ENCODE peak calls at places on chromosomes 7 and 10, in eight cellular contexts. One of them, this sample, is unnamed.

GRCh38 chr7:285731-286130 is 4.2 kb upstream of the FOXL3 start:
- DNase-seq in RWPE1: no peak
- DNase-seq in A549: no peak
- DNase-seq in heart right ventricle: no peak
- DNase-seq in activated CD8-positive, alpha-beta T cell treated with anti-CD3 and anti-CD28 coated beads for 36 hours: no peak
- DNase-seq in esophagus muscularis mucosa: no peak
- DNase-seq in glutamatergic neuron: no peak
- DNase-seq in foreskin fibroblast: no peak
- DNase-seq in this sample: no peak

GRCh38 chr10:103429647-103430046 is 22.5 kb downstream of the CALHM2 start:
- DNase-seq in activated CD8-positive, alpha-beta T cell treated with anti-CD3 and anti-CD28 coated beads for 36 hours: peak
- DNase-seq in esophagus muscularis mucosa: no peak
- DNase-seq in glutamatergic neuron: no peak
- DNase-seq in foreskin fibroblast: no peak
- DNase-seq in RWPE1: no peak
- DNase-seq in heart right ventricle: no peak
- DNase-seq in A549: no peak
- DNase-seq in this sample: no peak

GRCh38 chr10:108852211-108852610 is 1071.1 kb downstream of the XPNPEP1 start:
- DNase-seq in foreskin fibroblast: no peak
- DNase-seq in esophagus muscularis mucosa: no peak
- DNase-seq in heart right ventricle: no peak
- DNase-seq in RWPE1: no peak
- DNase-seq in activated CD8-positive, alpha-beta T cell treated with anti-CD3 and anti-CD28 coated beads for 36 hours: no peak
- DNase-seq in A549: no peak
- DNase-seq in glutamatergic neuron: no peak
- DNase-seq in this sample: no peak

GRCh38 chr7:42926204-42926603 is 5.8 kb downstream of the PSMA2 start:
- DNase-seq in RWPE1: no peak
- DNase-seq in activated CD8-positive, alpha-beta T cell treated with anti-CD3 and anti-CD28 coated beads for 36 hours: no peak
- DNase-seq in glutamatergic neuron: no peak
- DNase-seq in A549: no peak
- DNase-seq in heart right ventricle: no peak
- DNase-seq in esophagus muscularis mucosa: no peak
- DNase-seq in foreskin fibroblast: no peak
- DNase-seq in this sample: no peak

GRCh38 chr7:26306770-26307169 is 15.1 kb downstream of the SNX10 start:
- DNase-seq in heart right ventricle: no peak
- DNase-seq in glutamatergic neuron: no peak
- DNase-seq in RWPE1: no peak
- DNase-seq in foreskin fibroblast: no peak
- DNase-seq in activated CD8-positive, alpha-beta T cell treated with anti-CD3 and anti-CD28 coated beads for 36 hours: no peak
- DNase-seq in esophagus muscularis mucosa: no peak
- DNase-seq in A549: no peak
- DNase-seq in this sample: no peak

GRCh38 chr10:78184851-78185692 is 151.4 kb downstream of the RPS24 start:
- DNase-seq in heart right ventricle: no peak
- DNase-seq in A549: no peak
- DNase-seq in glutamatergic neuron: no peak
- DNase-seq in foreskin fibroblast: no peak
- DNase-seq in activated CD8-positive, alpha-beta T cell treated with anti-CD3 and anti-CD28 coated beads for 36 hours: no peak
- DNase-seq in esophagus muscularis mucosa: no peak
- DNase-seq in RWPE1: no peak
- DNase-seq in this sample: no peak

GRCh38 chr7:30564243-30564892 is 30.3 kb upstream of the GARS1 start:
- DNase-seq in RWPE1: peak
- DNase-seq in A549: peak
- DNase-seq in esophagus muscularis mucosa: no peak
- DNase-seq in heart right ventricle: peak
- DNase-seq in glutamatergic neuron: peak
- DNase-seq in activated CD8-positive, alpha-beta T cell treated with anti-CD3 and anti-CD28 coated beads for 36 hours: peak
- DNase-seq in foreskin fibroblast: peak
- DNase-seq in this sample: peak

GRCh38 chr7:111086532-111086931 is 4.4 kb upstream of the LRRN3 start:
- DNase-seq in foreskin fibroblast: no peak
- DNase-seq in activated CD8-positive, alpha-beta T cell treated with anti-CD3 and anti-CD28 coated beads for 36 hours: peak
- DNase-seq in RWPE1: no peak
- DNase-seq in esophagus muscularis mucosa: no peak
- DNase-seq in glutamatergic neuron: no peak
- DNase-seq in heart right ventricle: no peak
- DNase-seq in A549: no peak
- DNase-seq in this sample: no peak

GRCh38 chr7:18495412-18496335 is at the start of gene HDAC9:
- DNase-seq in A549: no peak
- DNase-seq in glutamatergic neuron: peak
- DNase-seq in foreskin fibroblast: peak
- DNase-seq in activated CD8-positive, alpha-beta T cell treated with anti-CD3 and anti-CD28 coated beads for 36 hours: peak
- DNase-seq in esophagus muscularis mucosa: no peak
- DNase-seq in RWPE1: no peak
- DNase-seq in heart right ventricle: peak
- DNase-seq in this sample: no peak

GRCh38 chr7:47938574-47939165 is 9.6 kb downstream of the PKD1L1 start:
- DNase-seq in esophagus muscularis mucosa: no peak
- DNase-seq in RWPE1: no peak
- DNase-seq in A549: peak
- DNase-seq in foreskin fibroblast: no peak
- DNase-seq in glutamatergic neuron: no peak
- DNase-seq in heart right ventricle: no peak
- DNase-seq in activated CD8-positive, alpha-beta T cell treated with anti-CD3 and anti-CD28 coated beads for 36 hours: no peak
- DNase-seq in this sample: peak
- TF ChIP-seq CTCF in esophagus muscularis mucosa: no peak
- TF ChIP-seq CTCF in RWPE1: no peak
- TF ChIP-seq CTCF in A549: peak
- TF ChIP-seq CTCF in foreskin fibroblast: peak
- TF ChIP-seq CTCF in glutamatergic neuron: no peak
- TF ChIP-seq CTCF in heart right ventricle: no peak
- TF ChIP-seq CTCF in activated CD8-positive, alpha-beta T cell treated with anti-CD3 and anti-CD28 coated beads for 36 hours: no peak
- TF ChIP-seq CTCF in this sample: no peak

DNA sequence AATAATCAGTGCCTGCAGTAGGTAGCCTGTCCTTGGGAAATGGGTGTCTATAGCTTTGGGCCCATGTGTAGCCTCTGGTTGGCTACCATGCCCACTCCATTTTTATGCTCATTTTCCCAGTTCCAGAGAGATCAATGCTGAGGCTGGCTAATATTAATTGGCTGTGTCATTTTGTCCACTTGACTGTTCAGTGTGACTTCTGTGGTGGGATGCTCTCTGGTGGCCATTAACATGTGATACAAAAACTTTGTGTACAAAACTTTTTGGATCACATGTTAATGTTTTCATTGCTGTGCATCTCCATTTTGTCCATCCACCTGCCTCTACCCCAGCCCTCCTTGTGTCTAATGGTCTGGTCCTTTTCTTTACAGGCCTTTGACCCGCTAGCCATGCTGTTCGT is 22.7 kb downstream of the VIM start:
- DNase-seq in esophagus muscularis mucosa: no peak
- DNase-seq in activated CD8-positive, alpha-beta T cell treated with anti-CD3 and anti-CD28 coated beads for 36 hours: no peak
- DNase-seq in foreskin fibroblast: no peak
- DNase-seq in A549: no peak
- DNase-seq in RWPE1: no peak
- DNase-seq in heart right ventricle: no peak
- DNase-seq in glutamatergic neuron: no peak
- DNase-seq in this sample: no peak
- TF ChIP-seq CTCF in esophagus muscularis mucosa: peak
- TF ChIP-seq CTCF in activated CD8-positive, alpha-beta T cell treated with anti-CD3 and anti-CD28 coated beads for 36 hours: no peak
- TF ChIP-seq CTCF in foreskin fibroblast: no peak
- TF ChIP-seq CTCF in A549: peak
- TF ChIP-seq CTCF in RWPE1: no peak
- TF ChIP-seq CTCF in heart right ventricle: peak
- TF ChIP-seq CTCF in glutamatergic neuron: no peak
- TF ChIP-seq CTCF in this sample: peak

DNA sequence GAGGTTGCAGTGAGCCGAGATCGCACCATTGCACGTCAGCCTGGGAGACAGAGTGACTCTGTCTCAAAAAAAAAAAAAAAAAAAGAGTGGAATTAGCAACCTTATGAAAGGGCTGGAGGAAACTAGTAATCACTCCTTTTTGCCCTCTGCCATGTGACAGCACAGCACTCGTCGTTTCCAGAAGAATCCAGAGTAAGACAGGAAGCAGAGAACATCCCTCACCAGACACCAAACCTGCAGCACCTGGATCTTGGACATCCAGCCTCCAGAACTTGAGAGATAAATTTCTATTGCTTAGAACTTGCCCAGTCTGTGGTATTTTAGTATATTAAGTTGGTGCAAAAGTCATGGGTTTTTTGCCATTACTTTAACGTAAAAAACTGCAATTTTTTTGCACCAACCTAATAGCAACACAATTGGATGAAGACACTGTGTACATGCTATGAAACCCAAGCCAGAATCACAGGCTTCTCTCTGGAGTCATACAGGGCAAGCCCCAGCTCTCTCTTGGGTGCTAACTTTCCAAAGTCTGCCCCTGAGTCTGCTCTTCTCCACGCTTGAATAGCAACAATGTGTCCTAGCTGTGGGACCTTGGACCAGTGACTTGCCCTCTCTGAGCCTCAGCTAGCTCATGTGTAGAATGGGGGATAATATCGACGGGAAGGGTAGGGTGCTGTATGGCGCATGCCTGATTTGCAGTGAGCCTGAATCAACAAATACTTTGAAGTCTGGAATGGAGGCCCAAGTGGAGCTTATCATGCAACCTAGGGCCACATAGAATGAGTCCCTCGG is 55.1 kb downstream of the CHST3 start:
- DNase-seq in esophagus muscularis mucosa: no peak
- DNase-seq in A549: no peak
- DNase-seq in foreskin fibroblast: no peak
- DNase-seq in activated CD8-positive, alpha-beta T cell treated with anti-CD3 and anti-CD28 coated beads for 36 hours: no peak
- DNase-seq in heart right ventricle: no peak
- DNase-seq in RWPE1: no peak
- DNase-seq in glutamatergic neuron: no peak
- DNase-seq in this sample: no peak
- TF ChIP-seq CTCF in esophagus muscularis mucosa: no peak
- TF ChIP-seq CTCF in A549: no peak
- TF ChIP-seq CTCF in foreskin fibroblast: no peak
- TF ChIP-seq CTCF in activated CD8-positive, alpha-beta T cell treated with anti-CD3 and anti-CD28 coated beads for 36 hours: no peak
- TF ChIP-seq CTCF in heart right ventricle: no peak
- TF ChIP-seq CTCF in RWPE1: no peak
- TF ChIP-seq CTCF in glutamatergic neuron: no peak
- TF ChIP-seq CTCF in this sample: no peak

GRCh38 chr10:92848441-92849233 is at the start of gene EXOC6:
- DNase-seq in RWPE1: peak
- DNase-seq in glutamatergic neuron: peak
- DNase-seq in heart right ventricle: peak
- DNase-seq in activated CD8-positive, alpha-beta T cell treated with anti-CD3 and anti-CD28 coated beads for 36 hours: peak
- DNase-seq in foreskin fibroblast: peak
- DNase-seq in A549: peak
- DNase-seq in esophagus muscularis mucosa: no peak
- DNase-seq in this sample: peak
- TF ChIP-seq CTCF in RWPE1: peak
- TF ChIP-seq CTCF in glutamatergic neuron: no peak
- TF ChIP-seq CTCF in heart right ventricle: peak
- TF ChIP-seq CTCF in activated CD8-positive, alpha-beta T cell treated with anti-CD3 and anti-CD28 coated beads for 36 hours: no peak
- TF ChIP-seq CTCF in foreskin fibroblast: no peak
- TF ChIP-seq CTCF in A549: peak
- TF ChIP-seq CTCF in esophagus muscularis mucosa: no peak
- TF ChIP-seq CTCF in this sample: no peak

GRCh38 chr10:35911954-35912353 is 269.9 kb upstream of the FZD8 start:
- DNase-seq in esophagus muscularis mucosa: no peak
- DNase-seq in foreskin fibroblast: no peak
- DNase-seq in RWPE1: no peak
- DNase-seq in activated CD8-positive, alpha-beta T cell treated with anti-CD3 and anti-CD28 coated beads for 36 hours: no peak
- DNase-seq in heart right ventricle: no peak
- DNase-seq in A549: no peak
- DNase-seq in glutamatergic neuron: no peak
- DNase-seq in this sample: no peak
- TF ChIP-seq CTCF in esophagus muscularis mucosa: no peak
- TF ChIP-seq CTCF in foreskin fibroblast: no peak
- TF ChIP-seq CTCF in RWPE1: no peak
- TF ChIP-seq CTCF in activated CD8-positive, alpha-beta T cell treated with anti-CD3 and anti-CD28 coated beads for 36 hours: no peak
- TF ChIP-seq CTCF in heart right ventricle: no peak
- TF ChIP-seq CTCF in A549: no peak
- TF ChIP-seq CTCF in glutamatergic neuron: no peak
- TF ChIP-seq CTCF in this sample: no peak

GRCh38 chr10:72260588-72261322 is 13.0 kb upstream of the DDIT4 start:
- DNase-seq in A549: peak
- DNase-seq in foreskin fibroblast: peak
- DNase-seq in heart right ventricle: peak
- DNase-seq in esophagus muscularis mucosa: peak
- DNase-seq in activated CD8-positive, alpha-beta T cell treated with anti-CD3 and anti-CD28 coated beads for 36 hours: peak
- DNase-seq in RWPE1: peak
- DNase-seq in glutamatergic neuron: peak
- DNase-seq in this sample: peak
- TF ChIP-seq CTCF in A549: no peak
- TF ChIP-seq CTCF in foreskin fibroblast: no peak
- TF ChIP-seq CTCF in heart right ventricle: peak
- TF ChIP-seq CTCF in esophagus muscularis mucosa: no peak
- TF ChIP-seq CTCF in activated CD8-positive, alpha-beta T cell treated with anti-CD3 and anti-CD28 coated beads for 36 hours: no peak
- TF ChIP-seq CTCF in RWPE1: no peak
- TF ChIP-seq CTCF in glutamatergic neuron: no peak
- TF ChIP-seq CTCF in this sample: peak

GRCh38 chr7:139918488-139918887 is 89.4 kb downstream of the TBXAS1 start:
- DNase-seq in RWPE1: no peak
- DNase-seq in heart right ventricle: peak
- DNase-seq in A549: no peak
- DNase-seq in esophagus muscularis mucosa: no peak
- DNase-seq in glutamatergic neuron: no peak
- DNase-seq in foreskin fibroblast: no peak
- DNase-seq in activated CD8-positive, alpha-beta T cell treated with anti-CD3 and anti-CD28 coated beads for 36 hours: no peak
- DNase-seq in this sample: no peak
- TF ChIP-seq CTCF in RWPE1: no peak
- TF ChIP-seq CTCF in heart right ventricle: no peak
- TF ChIP-seq CTCF in A549: no peak
- TF ChIP-seq CTCF in esophagus muscularis mucosa: no peak
- TF ChIP-seq CTCF in glutamatergic neuron: no peak
- TF ChIP-seq CTCF in foreskin fibroblast: no peak
- TF ChIP-seq CTCF in activated CD8-positive, alpha-beta T cell treated with anti-CD3 and anti-CD28 coated beads for 36 hours: no peak
- TF ChIP-seq CTCF in this sample: no peak

GRCh38 chr7:91847881-91848599 is 32.5 kb downstream of the MTERF1 start:
- DNase-seq in RWPE1: no peak
- DNase-seq in esophagus muscularis mucosa: no peak
- DNase-seq in heart right ventricle: no peak
- DNase-seq in activated CD8-positive, alpha-beta T cell treated with anti-CD3 and anti-CD28 coated beads for 36 hours: no peak
- DNase-seq in A549: no peak
- DNase-seq in foreskin fibroblast: no peak
- DNase-seq in glutamatergic neuron: no peak
- DNase-seq in this sample: no peak

GRCh38 chr7:91846436-91846835 is 34.1 kb downstream of the MTERF1 start:
- DNase-seq in activated CD8-positive, alpha-beta T cell treated with anti-CD3 and anti-CD28 coated beads for 36 hours: no peak
- DNase-seq in esophagus muscularis mucosa: no peak
- DNase-seq in A549: no peak
- DNase-seq in RWPE1: no peak
- DNase-seq in glutamatergic neuron: no peak
- DNase-seq in heart right ventricle: no peak
- DNase-seq in foreskin fibroblast: no peak
- DNase-seq in this sample: no peak

GRCh38 chr7:91850455-91850854 is 30.0 kb downstream of the MTERF1 start:
- DNase-seq in heart right ventricle: no peak
- DNase-seq in A549: peak
- DNase-seq in esophagus muscularis mucosa: no peak
- DNase-seq in activated CD8-positive, alpha-beta T cell treated with anti-CD3 and anti-CD28 coated beads for 36 hours: no peak
- DNase-seq in foreskin fibroblast: peak
- DNase-seq in RWPE1: peak
- DNase-seq in glutamatergic neuron: no peak
- DNase-seq in this sample: no peak

DNA sequence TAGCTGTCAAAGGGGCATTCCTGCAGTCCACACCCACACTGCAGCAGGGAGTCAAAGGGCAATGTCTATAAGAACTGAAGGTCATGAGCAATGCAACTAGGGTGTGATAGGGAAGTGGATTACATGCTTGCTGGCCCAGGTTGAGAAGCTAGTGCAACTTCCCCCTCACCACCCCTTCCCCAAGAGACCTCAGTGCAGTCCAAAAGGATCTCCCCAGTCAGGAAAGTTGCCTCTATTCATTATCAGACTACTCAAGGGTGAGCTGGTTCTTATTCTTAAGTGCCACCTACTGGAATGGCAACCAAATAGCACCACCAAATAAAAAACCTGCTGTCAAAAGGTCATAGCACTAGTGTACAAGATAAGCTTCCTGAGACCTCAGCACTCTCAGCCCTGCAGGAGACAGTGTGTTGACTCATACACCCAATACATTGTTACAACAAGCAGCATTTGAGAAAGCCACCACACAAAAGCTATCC is 28.2 kb downstream of the MTERF1 start:
- DNase-seq in glutamatergic neuron: no peak
- DNase-seq in A549: peak
- DNase-seq in foreskin fibroblast: peak
- DNase-seq in RWPE1: no peak
- DNase-seq in heart right ventricle: no peak
- DNase-seq in activated CD8-positive, alpha-beta T cell treated with anti-CD3 and anti-CD28 coated beads for 36 hours: no peak
- DNase-seq in esophagus muscularis mucosa: no peak
- DNase-seq in this sample: no peak
- TF ChIP-seq CTCF in glutamatergic neuron: no peak
- TF ChIP-seq CTCF in A549: no peak
- TF ChIP-seq CTCF in foreskin fibroblast: peak
- TF ChIP-seq CTCF in RWPE1: no peak
- TF ChIP-seq CTCF in heart right ventricle: no peak
- TF ChIP-seq CTCF in activated CD8-positive, alpha-beta T cell treated with anti-CD3 and anti-CD28 coated beads for 36 hours: no peak
- TF ChIP-seq CTCF in esophagus muscularis mucosa: no peak
- TF ChIP-seq CTCF in this sample: no peak

This sample was measured in osteocyte.